ENCODE peak calls at places on chromosomes 6 and 20, in ten cellular contexts. One of them, this sample, is unnamed.

GRCh38 chr6:52415917-52416628 is 4.1 kb upstream of the EFHC1 start:
- DNase-seq in Right ventricle myocardium inferior: no peak
- DNase-seq in sciatic nerve: no peak
- DNase-seq in transverse colon: no peak
- DNase-seq in Calu3: peak
- DNase-seq in HEK293T: no peak
- DNase-seq in NCI-H774: no peak
- DNase-seq in PC-3: no peak
- DNase-seq in RKO: no peak
- DNase-seq in endothelial cell: no peak
- DNase-seq in this sample: no peak

GRCh38 chr6:79946242-79946641 is 1.1 kb downstream of the ELOVL4 start:
- DNase-seq in sciatic nerve: no peak
- DNase-seq in endothelial cell: peak
- DNase-seq in transverse colon: no peak
- DNase-seq in Calu3: peak
- DNase-seq in HEK293T: peak
- DNase-seq in RKO: no peak
- DNase-seq in NCI-H774: no peak
- DNase-seq in Right ventricle myocardium inferior: no peak
- DNase-seq in PC-3: peak
- DNase-seq in this sample: no peak

GRCh38 chr6:103797738-103798137 is 1062.0 kb downstream of the HACE1 start:
- DNase-seq in Calu3: no peak
- DNase-seq in HEK293T: no peak
- DNase-seq in transverse colon: no peak
- DNase-seq in RKO: peak
- DNase-seq in Right ventricle myocardium inferior: no peak
- DNase-seq in sciatic nerve: no peak
- DNase-seq in PC-3: peak
- DNase-seq in endothelial cell: no peak
- DNase-seq in NCI-H774: peak
- DNase-seq in this sample: peak

GRCh38 chr6:154995241-154996162 is at the start of gene TIAM2:
- DNase-seq in HEK293T: peak
- DNase-seq in sciatic nerve: no peak
- DNase-seq in NCI-H774: no peak
- DNase-seq in Right ventricle myocardium inferior: no peak
- DNase-seq in RKO: no peak
- DNase-seq in transverse colon: no peak
- DNase-seq in endothelial cell: peak
- DNase-seq in Calu3: peak
- DNase-seq in PC-3: no peak
- DNase-seq in this sample: no peak

GRCh38 chr20:18174906-18175683 is 37.4 kb downstream of the KAT14 start:
- DNase-seq in Right ventricle myocardium inferior: no peak
- DNase-seq in HEK293T: no peak
- DNase-seq in NCI-H774: no peak
- DNase-seq in PC-3: no peak
- DNase-seq in Calu3: no peak
- DNase-seq in RKO: no peak
- DNase-seq in sciatic nerve: no peak
- DNase-seq in transverse colon: no peak
- DNase-seq in endothelial cell: no peak
- DNase-seq in this sample: no peak

GRCh38 chr6:168058691-168059551 is 20.1 kb downstream of the FRMD1 start:
- DNase-seq in NCI-H774: no peak
- DNase-seq in Right ventricle myocardium inferior: peak
- DNase-seq in endothelial cell: no peak
- DNase-seq in sciatic nerve: no peak
- DNase-seq in Calu3: no peak
- DNase-seq in HEK293T: peak
- DNase-seq in RKO: no peak
- DNase-seq in transverse colon: no peak
- DNase-seq in PC-3: no peak
- DNase-seq in this sample: no peak

GRCh38 chr6:34247481-34248197 is 1.2 kb downstream of the SMIM29 start:
- DNase-seq in RKO: peak
- DNase-seq in NCI-H774: no peak
- DNase-seq in Calu3: no peak
- DNase-seq in Right ventricle myocardium inferior: no peak
- DNase-seq in PC-3: peak
- DNase-seq in transverse colon: no peak
- DNase-seq in HEK293T: peak
- DNase-seq in sciatic nerve: peak
- DNase-seq in endothelial cell: no peak
- DNase-seq in this sample: no peak

GRCh38 chr6:13216236-13216933 is 112.0 kb downstream of the TBC1D7 start:
- DNase-seq in Right ventricle myocardium inferior: no peak
- DNase-seq in RKO: no peak
- DNase-seq in NCI-H774: no peak
- DNase-seq in endothelial cell: no peak
- DNase-seq in transverse colon: no peak
- DNase-seq in sciatic nerve: no peak
- DNase-seq in PC-3: no peak
- DNase-seq in HEK293T: no peak
- DNase-seq in Calu3: no peak
- DNase-seq in this sample: no peak

GRCh38 chr6:109945091-109945490 is 33.0 kb upstream of the GPR6 start:
- DNase-seq in sciatic nerve: no peak
- DNase-seq in PC-3: no peak
- DNase-seq in endothelial cell: no peak
- DNase-seq in transverse colon: no peak
- DNase-seq in Right ventricle myocardium inferior: no peak
- DNase-seq in NCI-H774: peak
- DNase-seq in Calu3: no peak
- DNase-seq in HEK293T: no peak
- DNase-seq in RKO: no peak
- DNase-seq in this sample: no peak

GRCh38 chr6:141463237-141463977 is 669.3 kb upstream of the GJE1 start:
- DNase-seq in Right ventricle myocardium inferior: no peak
- DNase-seq in RKO: no peak
- DNase-seq in sciatic nerve: no peak
- DNase-seq in NCI-H774: no peak
- DNase-seq in transverse colon: no peak
- DNase-seq in endothelial cell: no peak
- DNase-seq in PC-3: peak
- DNase-seq in Calu3: no peak
- DNase-seq in HEK293T: no peak
- DNase-seq in this sample: no peak

GRCh38 chr20:2793471-2793870 is 7.0 kb downstream of the CPXM1 start:
- DNase-seq in transverse colon: no peak
- DNase-seq in Right ventricle myocardium inferior: no peak
- DNase-seq in sciatic nerve: no peak
- DNase-seq in PC-3: no peak
- DNase-seq in Calu3: no peak
- DNase-seq in RKO: no peak
- DNase-seq in NCI-H774: no peak
- DNase-seq in HEK293T: no peak
- DNase-seq in endothelial cell: no peak
- DNase-seq in this sample: no peak

GRCh38 chr20:63106108-63106764 is 99.5 kb upstream of the BHLHE23 start:
- DNase-seq in RKO: no peak
- DNase-seq in Right ventricle myocardium inferior: peak
- DNase-seq in NCI-H774: no peak
- DNase-seq in PC-3: peak
- DNase-seq in endothelial cell: no peak
- DNase-seq in transverse colon: peak
- DNase-seq in sciatic nerve: no peak
- DNase-seq in HEK293T: no peak
- DNase-seq in Calu3: peak
- DNase-seq in this sample: no peak

GRCh38 chr6:145891565-145891964 is 72.6 kb downstream of the SHPRH start:
- DNase-seq in Calu3: no peak
- DNase-seq in transverse colon: no peak
- DNase-seq in RKO: no peak
- DNase-seq in endothelial cell: no peak
- DNase-seq in HEK293T: no peak
- DNase-seq in sciatic nerve: no peak
- DNase-seq in Right ventricle myocardium inferior: no peak
- DNase-seq in PC-3: no peak
- DNase-seq in NCI-H774: no peak
- DNase-seq in this sample: no peak

GRCh38 chr6:151627689-151628444 is 134.1 kb downstream of the CCDC170 start:
- DNase-seq in RKO: peak
- DNase-seq in sciatic nerve: no peak
- DNase-seq in PC-3: peak
- DNase-seq in NCI-H774: peak
- DNase-seq in endothelial cell: no peak
- DNase-seq in Right ventricle myocardium inferior: no peak
- DNase-seq in transverse colon: no peak
- DNase-seq in HEK293T: no peak
- DNase-seq in Calu3: peak
- DNase-seq in this sample: no peak

GRCh38 chr6:136791296-136792065 is 796 bp downstream of the MAP3K5 start:
- DNase-seq in transverse colon: peak
- DNase-seq in endothelial cell: peak
- DNase-seq in PC-3: peak
- DNase-seq in RKO: peak
- DNase-seq in sciatic nerve: peak
- DNase-seq in Right ventricle myocardium inferior: peak
- DNase-seq in Calu3: peak
- DNase-seq in NCI-H774: peak
- DNase-seq in HEK293T: peak
- DNase-seq in this sample: no peak

GRCh38 chr20:34185766-34186620 is 55.2 kb upstream of the ASIP start:
- DNase-seq in sciatic nerve: no peak
- DNase-seq in PC-3: no peak
- DNase-seq in Calu3: no peak
- DNase-seq in RKO: no peak
- DNase-seq in transverse colon: no peak
- DNase-seq in HEK293T: no peak
- DNase-seq in NCI-H774: no peak
- DNase-seq in Right ventricle myocardium inferior: no peak
- DNase-seq in endothelial cell: no peak
- DNase-seq in this sample: no peak

GRCh38 chr6:31158863-31159855 is 770 bp downstream of the TCF19 start:
- DNase-seq in PC-3: peak
- DNase-seq in sciatic nerve: no peak
- DNase-seq in RKO: peak
- DNase-seq in endothelial cell: no peak
- DNase-seq in HEK293T: peak
- DNase-seq in Calu3: peak
- DNase-seq in Right ventricle myocardium inferior: no peak
- DNase-seq in NCI-H774: no peak
- DNase-seq in transverse colon: no peak
- DNase-seq in this sample: no peak

GRCh38 chr6:157019733-157020132 is 242.6 kb downstream of the ARID1B start:
- DNase-seq in PC-3: peak
- DNase-seq in HEK293T: no peak
- DNase-seq in endothelial cell: no peak
- DNase-seq in Right ventricle myocardium inferior: no peak
- DNase-seq in transverse colon: no peak
- DNase-seq in sciatic nerve: no peak
- DNase-seq in Calu3: no peak
- DNase-seq in NCI-H774: no peak
- DNase-seq in RKO: peak
- DNase-seq in this sample: no peak

GRCh38 chr6:44270526-44271405 is 516 bp downstream of the TMEM151B start:
- DNase-seq in Calu3: no peak
- DNase-seq in transverse colon: no peak
- DNase-seq in PC-3: no peak
- DNase-seq in sciatic nerve: no peak
- DNase-seq in RKO: no peak
- DNase-seq in Right ventricle myocardium inferior: no peak
- DNase-seq in NCI-H774: no peak
- DNase-seq in HEK293T: peak
- DNase-seq in endothelial cell: peak
- DNase-seq in this sample: no peak

This sample was measured in NCI-H2029 treated with DMSO at 0.1 percent for 48 hours.